ENCODE peak calls at places on chromosomes 4 and X, in four cellular contexts. Q is HepG2, R is K562, S is GM12878. A is an unnamed sample.

GRCh38 chr4:6343950-6344408 is 74.3 kb downstream of the WFS1 start:
- DNase-seq in Q (peak; percentile 54), R (peak; percentile 34), S (no peak), A (no peak)

GRCh38 chr4:89784686-89785227 is 52.2 kb downstream of the SNCA start:
- DNase-seq in Q (no peak), R (no peak), S (no peak), A (no peak)

GRCh38 chr4:81038636-81039350 is 8.3 kb downstream of the BMP3 start:
- DNase-seq in Q (no peak), R (no peak), S (no peak), A (no peak)

GRCh38 chrX:125202486-125203378 is 116.9 kb upstream of the TEX13C start:
- DNase-seq in Q (no peak), R (no peak), S (no peak), A (peak; percentile 2)

GRCh38 chr4:163492951-163493504 is 1.5 kb upstream of the TMA16 start:
- DNase-seq in Q (no peak), R (peak; percentile 37), S (no peak), A (no peak)

GRCh38 chrX:18886344-18887161 is 97.4 kb downstream of the PHKA2 start:
- DNase-seq in Q (peak; percentile 22), R (peak; percentile 68), S (peak; percentile 66), A (peak; percentile 62)

GRCh38 chr4:182268966-182269365 is 25.8 kb downstream of the TENM3 start:
- DNase-seq in Q (no peak), R (no peak), S (no peak), A (no peak)

GRCh38 chrX:7586126-7586525 is 256.8 kb upstream of the VCX start:
- DNase-seq in Q (peak; percentile 1), R (peak; percentile 2), S (no peak), A (peak; percentile 20)

GRCh38 chr4:2500547-2500946 is 31.6 kb downstream of the RNF4 start:
- DNase-seq in Q (no peak), R (no peak), S (no peak), A (no peak)

GRCh38 chr4:141346144-141346543 is 125.4 kb downstream of the ZNF330 start:
- DNase-seq in Q (peak; percentile 13), R (peak; percentile 31), S (no peak), A (peak; percentile 66)

GRCh38 chr4:158484173-158484885 is 37.4 kb upstream of the RXFP1 start:
- DNase-seq in Q (no peak), R (no peak), S (no peak), A (no peak)

GRCh38 chrX:79325263-79325958 is 41.7 kb downstream of the ITM2A start:
- DNase-seq in Q (no peak), R (peak; percentile 35), S (no peak), A (no peak)

GRCh38 chr4:139243448-139244365 is 36.3 kb downstream of the MGARP start:
- DNase-seq in Q (peak; percentile 52), R (peak; percentile 37), S (no peak), A (no peak)

GRCh38 chr4:8905773-8906667 is 34.4 kb upstream of the HMX1 start:
- DNase-seq in Q (no peak), R (no peak), S (no peak), A (peak; percentile 14)

GRCh38 chr4:40055873-40056721 is 553 bp upstream of the N4BP2 start:
- DNase-seq in Q (peak; percentile 30), R (peak; percentile 80), S (no peak), A (peak; percentile 86)

GRCh38 chr4:8599657-8600056 is 7.1 kb downstream of the CPZ start:
- DNase-seq in Q (no peak), R (peak; percentile 60), S (no peak), A (no peak)

GRCh38 chr4:71862315-71862714 is 78.4 kb upstream of the GC start:
- DNase-seq in Q (no peak), R (no peak), S (no peak), A (no peak)
- H3K9me3 ChIP-seq in Q (peaks cover 87% of the 10 kb centered on the region), R (peaks cover 21% of the 10 kb centered on the region), S (no peaks in the 10 kb centered on the region), A (no peaks in the 10 kb centered on the region)

GRCh38 chr4:96459105-96459504 is 619.2 kb downstream of the PDHA2 start:
- DNase-seq in Q (no peak), R (no peak), S (no peak), A (no peak)
- TF ChIP-seq NFIC in Q (no peak), R (no peak), S (no peak), A (no peak)

GRCh38 chrX:153430796-153431195 is 15.1 kb downstream of the TREX2 start:
- DNase-seq in Q (no peak), R (no peak), S (no peak), A (no peak)
- H3K9me3 ChIP-seq in Q (no peaks in the 10 kb centered on the region), R (no peaks in the 10 kb centered on the region), S (no peaks in the 10 kb centered on the region), A (no peaks in the 10 kb centered on the region)

GRCh38 chr4:117817316-117817715 is 217.0 kb upstream of the NDST3 start:
- DNase-seq in Q (no peak), R (no peak), S (no peak), A (no peak)
- TF ChIP-seq NFIC in Q (no peak), R (no peak), S (no peak), A (no peak)

DNA sequence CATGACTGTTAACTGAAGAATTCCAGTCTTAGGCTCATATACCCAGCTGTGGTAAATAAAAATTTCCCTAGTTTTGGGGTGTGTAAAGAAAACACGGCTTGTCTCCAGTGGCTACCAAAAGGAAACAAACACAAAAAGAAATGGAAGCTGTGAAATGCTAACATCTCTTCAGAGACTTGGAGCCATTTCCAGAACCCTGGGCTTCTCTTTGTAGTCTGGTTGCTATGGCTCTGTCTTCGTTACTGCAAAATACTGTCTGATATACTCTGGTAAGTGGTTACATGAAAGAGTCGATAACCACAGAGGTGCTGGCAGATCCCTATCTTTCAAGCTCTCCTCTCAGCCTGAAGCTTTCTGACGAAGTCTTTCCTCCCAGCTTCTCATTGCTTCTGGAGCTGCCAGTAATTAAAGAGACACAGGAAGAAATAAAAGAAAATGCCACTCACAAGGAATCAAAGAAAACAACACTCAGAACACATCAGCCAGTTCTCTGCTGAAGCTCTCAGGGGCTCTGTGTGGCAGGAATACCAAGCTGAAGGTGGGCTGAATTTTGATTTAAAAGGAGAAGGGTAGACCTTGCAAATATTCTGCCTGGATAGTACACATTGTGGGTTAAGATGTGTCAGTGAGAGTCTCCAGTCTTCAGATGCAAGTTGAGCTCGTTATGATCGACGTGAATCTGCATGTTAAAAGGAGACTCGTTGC is 107.5 kb upstream of the FAM9C start:
- DNase-seq in Q (no peak), R (no peak), S (no peak), A (no peak)
- H3K9me3 ChIP-seq in Q (peaks cover 5% of the 10 kb centered on the region), R (peaks cover 1% of the 10 kb centered on the region), S (peaks cover 8% of the 10 kb centered on the region), A (no peaks in the 10 kb centered on the region)

DNA sequence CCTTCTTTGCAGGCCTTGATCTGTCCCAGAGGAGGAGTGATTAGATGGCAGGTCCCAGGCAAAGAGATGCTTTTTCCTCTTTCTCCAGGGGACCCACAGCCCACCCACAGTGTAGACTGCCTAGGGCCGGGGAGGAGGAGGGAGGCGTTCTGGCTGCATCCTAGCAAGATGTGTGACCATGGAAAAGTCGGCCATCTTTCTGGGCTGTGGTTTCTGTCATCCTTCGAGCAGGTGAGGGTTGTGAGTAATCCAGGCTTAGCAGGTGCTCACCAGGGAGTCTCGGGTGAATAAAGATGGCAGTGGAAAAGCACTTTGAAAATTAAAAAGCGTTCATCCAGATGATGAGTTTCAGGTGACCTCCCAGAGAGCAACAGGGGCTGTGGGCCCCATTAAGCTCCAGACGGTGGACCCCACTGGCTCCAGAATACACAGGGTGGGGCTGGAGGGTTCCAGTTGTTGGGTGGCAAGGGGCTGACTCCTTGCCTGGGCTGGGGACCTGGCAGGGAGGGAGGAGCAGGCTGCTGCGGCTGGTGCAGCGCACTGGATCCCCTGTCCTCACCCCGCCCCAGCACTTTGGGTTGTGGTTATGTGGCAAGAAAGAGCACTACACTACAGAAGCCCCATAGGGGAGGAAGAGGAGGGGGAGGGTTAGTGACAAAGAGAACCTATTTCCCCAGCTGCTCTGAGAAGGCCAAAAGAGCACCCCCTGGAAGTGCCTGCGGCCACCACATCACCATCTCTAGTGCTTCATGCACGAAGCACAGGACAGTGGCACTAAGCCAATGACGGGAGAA is 23.7 kb downstream of the ELF4 start:
- DNase-seq in Q (no peak), R (no peak), S (no peak), A (no peak)
- TF ChIP-seq NFIC in Q (no peak), R (no peak), S (no peak), A (no peak)

DNA sequence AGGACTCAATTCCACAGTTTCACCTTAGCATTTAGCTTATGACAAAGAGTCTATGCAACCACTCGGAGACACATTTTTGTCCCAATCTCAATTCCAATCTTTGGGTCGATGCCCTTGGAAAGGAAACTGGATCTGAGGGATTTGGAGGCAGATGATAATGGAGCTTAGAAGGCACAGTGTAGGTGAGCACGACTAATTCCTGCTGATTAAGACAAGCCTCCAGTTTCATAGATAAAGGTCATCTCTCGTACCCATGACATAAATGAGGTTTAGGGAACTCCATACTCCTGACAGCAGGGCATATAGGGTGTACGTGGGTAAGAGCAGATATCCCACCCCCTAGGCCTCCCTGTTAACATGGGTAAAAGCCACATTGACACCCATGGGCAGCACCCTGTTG is 24.4 kb upstream of the ZNF718 start:
- DNase-seq in Q (no peak), R (peak; percentile 6), S (no peak), A (no peak)
- H3K9me3 ChIP-seq in Q (peaks cover 95% of the 10 kb centered on the region), R (peaks cover 3% of the 10 kb centered on the region), S (peaks cover 6% of the 10 kb centered on the region), A (peaks cover 6% of the 10 kb centered on the region)

GRCh38 chr4:121998024-121998423 is 46.2 kb upstream of the TRPC3 start:
- DNase-seq in Q (no peak), R (no peak), S (no peak), A (no peak)
- TF ChIP-seq NFIC in Q (no peak), R (no peak), S (no peak), A (no peak)

DNA sequence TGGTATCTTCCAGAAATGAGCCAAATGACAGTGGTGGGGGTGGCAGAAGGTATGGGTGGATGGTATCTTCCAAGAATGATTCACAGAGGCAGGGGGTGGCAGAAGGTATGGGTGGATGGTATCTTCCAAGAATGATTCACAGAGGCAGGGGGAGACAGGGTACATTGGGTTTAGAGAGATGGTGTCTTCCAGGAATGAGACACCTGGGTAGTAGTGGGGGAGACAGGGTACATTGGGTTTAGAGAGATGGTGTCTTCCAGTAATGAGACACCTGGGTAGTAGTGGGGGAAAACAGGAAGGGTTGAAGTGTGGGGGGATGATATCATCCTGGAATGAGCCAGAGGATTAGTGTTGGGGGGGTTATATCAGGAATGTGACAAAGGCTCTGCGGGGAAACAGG is 62.0 kb downstream of the MAOA start:
- DNase-seq in Q (no peak), R (no peak), S (no peak), A (no peak)
- H3K9me3 ChIP-seq in Q (no peaks in the 10 kb centered on the region), R (no peaks in the 10 kb centered on the region), S (no peaks in the 10 kb centered on the region), A (no peaks in the 10 kb centered on the region)

GRCh38 chr4:73612032-73612431 is 8.2 kb downstream of the RASSF6 start:
- DNase-seq in Q (no peak), R (no peak), S (no peak), A (no peak)
- TF ChIP-seq NFIC in Q (no peak), R (no peak), S (no peak), A (no peak)